ENCODE peak calls at places on chromosomes 7 and 10, in ten cellular contexts. M is AG04449; O is hippocampal formation; P is progenitor cell of endocrine pancreas; D is G401; I is ELR; U is activated CD8-positive, alpha-beta T cell treated with anti-CD3 and anti-CD28 coated beads for 36 hours; T is cerebellum; X is pons; L is astrocyte of the spinal cord. H is an unnamed sample.

GRCh38 chr10:111077715-111078504 is 1.1 kb downstream of the ADRA2A start:
- DNase-seq in O (no peak), X (no peak), P (no peak), I (peak; percentile 13), L (peak; percentile 9), D (peak; percentile 36), U (peak; percentile 17), T (peak; percentile 49), M (no peak), H (no peak)

GRCh38 chr7:44309271-44310091 is 15.9 kb downstream of the CAMK2B start:
- DNase-seq in D (peak; percentile 56), L (peak; percentile 46), P (peak; percentile 55), M (no peak), O (no peak), I (peak; percentile 47), T (no peak), U (peak; percentile 64), X (no peak), H (no peak)

GRCh38 chr7:100568176-100568935 is 5.3 kb downstream of the SAP25 start:
- DNase-seq in X (no peak), M (no peak), L (no peak), I (no peak), U (peak; percentile 22), O (no peak), P (no peak), T (no peak), D (peak; percentile 22), H (no peak)

GRCh38 chr7:132817844-132818427 is 241.7 kb upstream of the PLXNA4 start:
- DNase-seq in M (no peak), U (no peak), T (no peak), O (no peak), I (no peak), L (peak; percentile 10), D (no peak), P (no peak), X (no peak), H (no peak)

GRCh38 chr10:34906021-34906965 is 91.2 kb upstream of the PARD3 start:
- DNase-seq in L (peak; percentile 75), X (no peak), D (no peak), U (no peak), P (no peak), T (no peak), O (no peak), M (no peak), I (no peak), H (no peak)

GRCh38 chr7:84939442-84939841 is 247.4 kb downstream of the SEMA3D start:
- DNase-seq in D (no peak), L (no peak), P (no peak), U (no peak), I (no peak), M (no peak), X (no peak), O (no peak), T (no peak), H (no peak)

GRCh38 chr10:96377816-96378294 is 19.1 kb upstream of the OPALIN start:
- DNase-seq in L (peak; percentile 83), U (no peak), X (no peak), D (no peak), M (no peak), P (no peak), O (no peak), I (peak; percentile 6), T (no peak), H (no peak)

GRCh38 chr7:75866497-75867389 is 12.1 kb upstream of the RHBDD2 start:
- DNase-seq in O (peak; percentile 65), U (peak; percentile 70), T (peak; percentile 72), L (peak; percentile 52), M (no peak), I (peak; percentile 65), X (peak; percentile 78), P (peak; percentile 20), D (peak; percentile 80), H (peak; percentile 48)

GRCh38 chr7:82859106-82859850 is 303.4 kb downstream of the PCLO start:
- DNase-seq in O (no peak), M (no peak), D (no peak), U (no peak), L (peak; percentile 18), I (peak; percentile 37), P (no peak), X (no peak), T (no peak), H (no peak)

GRCh38 chr10:48501806-48502771 is 102.8 kb downstream of the ARHGAP22 start:
- DNase-seq in T (no peak), X (no peak), D (no peak), I (no peak), O (no peak), L (no peak), U (no peak), P (no peak), M (no peak), H (no peak)

GRCh38 chr7:98116656-98117461 is 10.2 kb downstream of the LMTK2 start:
- DNase-seq in D (no peak), O (no peak), L (peak; percentile 39), U (no peak), X (no peak), I (peak; percentile 60), P (no peak), M (no peak), T (no peak), H (no peak)

GRCh38 chr10:79222186-79222585 is 125.1 kb upstream of the PPIF start:
- DNase-seq in O (no peak), L (no peak), P (no peak), X (peak; percentile 39), D (no peak), U (no peak), I (no peak), T (no peak), M (no peak), H (no peak)

GRCh38 chr7:99453105-99453504 is 12.9 kb downstream of the ATP5MF start:
- DNase-seq in U (no peak), I (no peak), M (no peak), O (no peak), D (peak; percentile 27), P (no peak), T (peak; percentile 26), L (no peak), X (no peak), H (no peak)

GRCh38 chr10:44939691-44940401 is 19.8 kb upstream of the RASSF4 start:
- DNase-seq in U (no peak), P (no peak), I (no peak), D (no peak), T (no peak), X (no peak), L (no peak), O (no peak), M (no peak), H (no peak)

GRCh38 chr10:90944759-90945158 is 23.9 kb upstream of the ANKRD1 start:
- DNase-seq in M (no peak), O (no peak), D (no peak), P (no peak), X (no peak), I (no peak), U (no peak), L (no peak), T (no peak), H (no peak)

GRCh38 chr10:12130237-12130872 is 878 bp downstream of the SEC61A2 start:
- DNase-seq in U (peak; percentile 69), O (peak; percentile 53), I (peak; percentile 83), X (peak; percentile 84), L (peak; percentile 76), D (peak; percentile 76), T (peak; percentile 54), M (no peak), P (no peak), H (peak; percentile 64)